ENCODE peak calls at places on chromosomes 4 and X, in five cellular contexts. One of them, this sample, is unnamed.

GRCh38 chr4:55132775-55133174 is 7.4 kb upstream of the KDR start:
- DNase-seq in right lobe of liver: no peak
- DNase-seq in CD4-positive, alpha-beta T cell: no peak
- DNase-seq in epithelial cell of esophagus: no peak
- DNase-seq in lower leg skin: no peak
- DNase-seq in this sample: no peak

GRCh38 chr4:40553995-40554394 is 75.7 kb downstream of the RBM47 start:
- DNase-seq in right lobe of liver: no peak
- DNase-seq in epithelial cell of esophagus: no peak
- DNase-seq in lower leg skin: peak; percentile 29
- DNase-seq in CD4-positive, alpha-beta T cell: no peak
- DNase-seq in this sample: no peak

GRCh38 chr4:189294570-189294969 is 646.1 kb upstream of the FRG1 start:
- DNase-seq in CD4-positive, alpha-beta T cell: no peak
- DNase-seq in epithelial cell of esophagus: peak; percentile 86
- DNase-seq in right lobe of liver: no peak
- DNase-seq in lower leg skin: no peak
- DNase-seq in this sample: no peak

GRCh38 chr4:2497931-2498330 is 29.0 kb downstream of the RNF4 start:
- DNase-seq in lower leg skin: no peak
- DNase-seq in right lobe of liver: no peak
- DNase-seq in CD4-positive, alpha-beta T cell: no peak
- DNase-seq in epithelial cell of esophagus: no peak
- DNase-seq in this sample: no peak

GRCh38 chrX:9928083-9928482 is 39.1 kb upstream of the CLDN34 start:
- DNase-seq in CD4-positive, alpha-beta T cell: no peak
- DNase-seq in lower leg skin: no peak
- DNase-seq in epithelial cell of esophagus: no peak
- DNase-seq in right lobe of liver: no peak
- DNase-seq in this sample: no peak

GRCh38 chrX:154371771-154372300 is 2.6 kb downstream of the FLNA start:
- DNase-seq in right lobe of liver: no peak
- DNase-seq in lower leg skin: no peak
- DNase-seq in CD4-positive, alpha-beta T cell: no peak
- DNase-seq in epithelial cell of esophagus: peak; percentile 36
- DNase-seq in this sample: no peak

GRCh38 chrX:131830400-131831184 is 192.5 kb upstream of the STK26 start:
- DNase-seq in lower leg skin: peak; percentile 36
- DNase-seq in CD4-positive, alpha-beta T cell: peak; percentile 34
- DNase-seq in epithelial cell of esophagus: peak; percentile 79
- DNase-seq in right lobe of liver: peak; percentile 60
- DNase-seq in this sample: no peak

GRCh38 chrX:95291561-95291960 is 1393.1 kb upstream of the DIAPH2 start:
- DNase-seq in CD4-positive, alpha-beta T cell: no peak
- DNase-seq in lower leg skin: no peak
- DNase-seq in right lobe of liver: no peak
- DNase-seq in epithelial cell of esophagus: peak; percentile 90
- DNase-seq in this sample: no peak

GRCh38 chr4:53128959-53129358 is 236.9 kb downstream of the SCFD2 start:
- DNase-seq in CD4-positive, alpha-beta T cell: no peak
- DNase-seq in lower leg skin: peak; percentile 30
- DNase-seq in right lobe of liver: no peak
- DNase-seq in epithelial cell of esophagus: no peak
- DNase-seq in this sample: no peak

GRCh38 chr4:2806392-2807355 is 13.8 kb downstream of the SH3BP2 start:
- DNase-seq in lower leg skin: peak; percentile 77
- DNase-seq in CD4-positive, alpha-beta T cell: no peak
- DNase-seq in epithelial cell of esophagus: no peak
- DNase-seq in right lobe of liver: peak; percentile 79
- DNase-seq in this sample: no peak

GRCh38 chr4:26632916-26633315 is 49.0 kb downstream of the TBC1D19 start:
- DNase-seq in CD4-positive, alpha-beta T cell: no peak
- DNase-seq in right lobe of liver: no peak
- DNase-seq in epithelial cell of esophagus: no peak
- DNase-seq in lower leg skin: no peak
- DNase-seq in this sample: no peak

GRCh38 chr4:101027721-101028120 is 319.6 kb downstream of the PPP3CA start:
- DNase-seq in epithelial cell of esophagus: no peak
- DNase-seq in right lobe of liver: no peak
- DNase-seq in lower leg skin: no peak
- DNase-seq in CD4-positive, alpha-beta T cell: no peak
- DNase-seq in this sample: no peak

GRCh38 chrX:9166566-9166909 is 132.6 kb upstream of the FAM9B start:
- DNase-seq in right lobe of liver: no peak
- DNase-seq in CD4-positive, alpha-beta T cell: no peak
- DNase-seq in epithelial cell of esophagus: no peak
- DNase-seq in lower leg skin: no peak
- DNase-seq in this sample: no peak

GRCh38 chrX:90617710-90618325 is 696.1 kb downstream of the TGIF2LX start:
- DNase-seq in epithelial cell of esophagus: no peak
- DNase-seq in CD4-positive, alpha-beta T cell: no peak
- DNase-seq in lower leg skin: no peak
- DNase-seq in right lobe of liver: no peak
- DNase-seq in this sample: no peak

GRCh38 chrX:108224727-108225455 is 133.3 kb downstream of the ATG4A start:
- DNase-seq in epithelial cell of esophagus: peak; percentile 34
- DNase-seq in lower leg skin: no peak
- DNase-seq in right lobe of liver: no peak
- DNase-seq in CD4-positive, alpha-beta T cell: no peak
- DNase-seq in this sample: no peak

GRCh38 chr4:2962614-2963184 is 507 bp downstream of the NOP14 start:
- DNase-seq in right lobe of liver: no peak
- DNase-seq in lower leg skin: no peak
- DNase-seq in CD4-positive, alpha-beta T cell: no peak
- DNase-seq in epithelial cell of esophagus: peak; percentile 48
- DNase-seq in this sample: no peak

GRCh38 chr4:174120446-174121142 is 162.9 kb downstream of the FBXO8 start:
- DNase-seq in CD4-positive, alpha-beta T cell: no peak
- DNase-seq in lower leg skin: peak; percentile 34
- DNase-seq in epithelial cell of esophagus: peak; percentile 59
- DNase-seq in right lobe of liver: no peak
- DNase-seq in this sample: no peak
- TF ChIP-seq CTCF in CD4-positive, alpha-beta T cell: no peak
- TF ChIP-seq CTCF in lower leg skin: no peak
- TF ChIP-seq CTCF in epithelial cell of esophagus: peak; percentile 51
- TF ChIP-seq CTCF in right lobe of liver: peak; percentile 48
- TF ChIP-seq CTCF in this sample: peak; percentile 77

GRCh38 chr4:140862182-140862442 is 105.9 kb upstream of the TBC1D9 start:
- DNase-seq in epithelial cell of esophagus: no peak
- DNase-seq in lower leg skin: no peak
- DNase-seq in right lobe of liver: no peak
- DNase-seq in CD4-positive, alpha-beta T cell: no peak
- DNase-seq in this sample: no peak

GRCh38 chr4:140858897-140859296 is 102.7 kb upstream of the TBC1D9 start:
- DNase-seq in CD4-positive, alpha-beta T cell: no peak
- DNase-seq in right lobe of liver: no peak
- DNase-seq in epithelial cell of esophagus: peak; percentile 2
- DNase-seq in lower leg skin: no peak
- DNase-seq in this sample: no peak

GRCh38 chr4:140863187-140863586 is 107.0 kb upstream of the TBC1D9 start:
- DNase-seq in epithelial cell of esophagus: no peak
- DNase-seq in CD4-positive, alpha-beta T cell: no peak
- DNase-seq in right lobe of liver: no peak
- DNase-seq in lower leg skin: no peak
- DNase-seq in this sample: no peak

GRCh38 chr4:140865253-140865652 is 109.1 kb upstream of the TBC1D9 start:
- DNase-seq in right lobe of liver: no peak
- DNase-seq in lower leg skin: no peak
- DNase-seq in epithelial cell of esophagus: no peak
- DNase-seq in CD4-positive, alpha-beta T cell: no peak
- DNase-seq in this sample: no peak

GRCh38 chr4:140861359-140862181 is 105.4 kb upstream of the TBC1D9 start:
- DNase-seq in CD4-positive, alpha-beta T cell: no peak
- DNase-seq in epithelial cell of esophagus: peak; percentile 87
- DNase-seq in right lobe of liver: no peak
- DNase-seq in lower leg skin: peak; percentile 79
- DNase-seq in this sample: no peak
- TF ChIP-seq CTCF in CD4-positive, alpha-beta T cell: peak; percentile 80
- TF ChIP-seq CTCF in epithelial cell of esophagus: peak; percentile 77
- TF ChIP-seq CTCF in right lobe of liver: peak; percentile 73
- TF ChIP-seq CTCF in lower leg skin: no peak
- TF ChIP-seq CTCF in this sample: peak; percentile 90

GRCh38 chr4:76435689-76436176 is 704 bp downstream of the SHROOM3 start:
- DNase-seq in CD4-positive, alpha-beta T cell: no peak
- DNase-seq in right lobe of liver: no peak
- DNase-seq in epithelial cell of esophagus: no peak
- DNase-seq in lower leg skin: no peak
- DNase-seq in this sample: no peak
- TF ChIP-seq CTCF in CD4-positive, alpha-beta T cell: no peak
- TF ChIP-seq CTCF in right lobe of liver: no peak
- TF ChIP-seq CTCF in epithelial cell of esophagus: no peak
- TF ChIP-seq CTCF in lower leg skin: no peak
- TF ChIP-seq CTCF in this sample: peak; percentile 41

GRCh38 chrX:18981124-18981807 is 2.6 kb downstream of the PHKA2 start:
- DNase-seq in lower leg skin: no peak
- DNase-seq in CD4-positive, alpha-beta T cell: no peak
- DNase-seq in epithelial cell of esophagus: no peak
- DNase-seq in right lobe of liver: no peak
- DNase-seq in this sample: no peak

GRCh38 chrX:18985186-18985435 is 1.2 kb upstream of the PHKA2 start:
- DNase-seq in CD4-positive, alpha-beta T cell: no peak
- DNase-seq in lower leg skin: no peak
- DNase-seq in epithelial cell of esophagus: no peak
- DNase-seq in right lobe of liver: no peak
- DNase-seq in this sample: no peak

GRCh38 chrX:18983711-18984380 is at the start of gene PHKA2:
- DNase-seq in right lobe of liver: peak; percentile 80
- DNase-seq in epithelial cell of esophagus: peak; percentile 54
- DNase-seq in CD4-positive, alpha-beta T cell: no peak
- DNase-seq in lower leg skin: peak; percentile 14
- DNase-seq in this sample: peak; percentile 80

GRCh38 chrX:18984381-18985185 is 669 bp upstream of the PHKA2 start:
- DNase-seq in lower leg skin: peak; percentile 58
- DNase-seq in CD4-positive, alpha-beta T cell: peak; percentile 86
- DNase-seq in epithelial cell of esophagus: peak; percentile 82
- DNase-seq in right lobe of liver: peak; percentile 88
- DNase-seq in this sample: peak; percentile 75
- TF ChIP-seq CTCF in lower leg skin: no peak
- TF ChIP-seq CTCF in CD4-positive, alpha-beta T cell: peak; percentile 26
- TF ChIP-seq CTCF in epithelial cell of esophagus: peak; percentile 39
- TF ChIP-seq CTCF in right lobe of liver: peak; percentile 35
- TF ChIP-seq CTCF in this sample: peak; percentile 71

GRCh38 chr4:159191989-159192388 is 89.1 kb downstream of the RAPGEF2 start:
- DNase-seq in lower leg skin: no peak
- DNase-seq in CD4-positive, alpha-beta T cell: no peak
- DNase-seq in right lobe of liver: no peak
- DNase-seq in epithelial cell of esophagus: peak; percentile 75
- DNase-seq in this sample: no peak
- TF ChIP-seq CTCF in lower leg skin: no peak
- TF ChIP-seq CTCF in CD4-positive, alpha-beta T cell: no peak
- TF ChIP-seq CTCF in right lobe of liver: peak; percentile 19
- TF ChIP-seq CTCF in epithelial cell of esophagus: peak; percentile 57
- TF ChIP-seq CTCF in this sample: peak; percentile 61

DNA sequence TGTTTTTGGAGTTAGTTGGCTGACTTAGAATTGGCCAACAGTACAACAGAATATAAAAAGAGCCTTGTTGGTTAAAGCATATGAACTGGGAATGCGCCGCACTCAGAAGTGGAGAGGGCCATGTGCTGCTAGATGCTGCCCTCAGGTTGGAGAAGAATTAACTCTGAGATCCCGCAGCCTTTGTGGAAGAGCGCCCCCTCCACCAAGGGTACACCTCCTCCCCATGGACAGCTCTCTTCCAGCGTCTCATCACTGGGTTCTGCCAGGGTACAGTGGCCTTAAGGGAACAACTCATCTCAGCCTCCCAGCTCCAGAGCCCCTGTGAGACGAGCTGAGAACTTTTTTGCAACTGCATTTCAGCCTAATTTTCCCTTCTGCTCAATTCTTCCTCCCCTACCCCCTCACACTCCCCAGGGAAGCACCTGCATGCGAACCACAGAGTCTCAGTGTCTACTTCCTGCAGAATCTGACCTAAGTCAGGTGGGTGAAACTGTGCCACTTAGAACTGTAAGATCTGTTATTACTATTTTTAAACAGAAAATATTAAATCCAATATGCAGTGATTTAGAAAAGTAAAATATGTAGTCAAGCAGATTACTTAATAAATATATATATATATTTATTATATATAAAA is 380.6 kb downstream of the RAB28 start:
- DNase-seq in right lobe of liver: no peak
- DNase-seq in lower leg skin: no peak
- DNase-seq in CD4-positive, alpha-beta T cell: no peak
- DNase-seq in epithelial cell of esophagus: no peak
- DNase-seq in this sample: no peak
- TF ChIP-seq CTCF in right lobe of liver: no peak
- TF ChIP-seq CTCF in lower leg skin: no peak
- TF ChIP-seq CTCF in CD4-positive, alpha-beta T cell: no peak
- TF ChIP-seq CTCF in epithelial cell of esophagus: no peak
- TF ChIP-seq CTCF in this sample: no peak

GRCh38 chr4:6334203-6334887 is 64.7 kb downstream of the WFS1 start:
- DNase-seq in right lobe of liver: peak; percentile 28
- DNase-seq in CD4-positive, alpha-beta T cell: no peak
- DNase-seq in lower leg skin: no peak
- DNase-seq in epithelial cell of esophagus: no peak
- DNase-seq in this sample: no peak
- TF ChIP-seq CTCF in right lobe of liver: no peak
- TF ChIP-seq CTCF in CD4-positive, alpha-beta T cell: no peak
- TF ChIP-seq CTCF in lower leg skin: no peak
- TF ChIP-seq CTCF in epithelial cell of esophagus: no peak
- TF ChIP-seq CTCF in this sample: no peak

DNA sequence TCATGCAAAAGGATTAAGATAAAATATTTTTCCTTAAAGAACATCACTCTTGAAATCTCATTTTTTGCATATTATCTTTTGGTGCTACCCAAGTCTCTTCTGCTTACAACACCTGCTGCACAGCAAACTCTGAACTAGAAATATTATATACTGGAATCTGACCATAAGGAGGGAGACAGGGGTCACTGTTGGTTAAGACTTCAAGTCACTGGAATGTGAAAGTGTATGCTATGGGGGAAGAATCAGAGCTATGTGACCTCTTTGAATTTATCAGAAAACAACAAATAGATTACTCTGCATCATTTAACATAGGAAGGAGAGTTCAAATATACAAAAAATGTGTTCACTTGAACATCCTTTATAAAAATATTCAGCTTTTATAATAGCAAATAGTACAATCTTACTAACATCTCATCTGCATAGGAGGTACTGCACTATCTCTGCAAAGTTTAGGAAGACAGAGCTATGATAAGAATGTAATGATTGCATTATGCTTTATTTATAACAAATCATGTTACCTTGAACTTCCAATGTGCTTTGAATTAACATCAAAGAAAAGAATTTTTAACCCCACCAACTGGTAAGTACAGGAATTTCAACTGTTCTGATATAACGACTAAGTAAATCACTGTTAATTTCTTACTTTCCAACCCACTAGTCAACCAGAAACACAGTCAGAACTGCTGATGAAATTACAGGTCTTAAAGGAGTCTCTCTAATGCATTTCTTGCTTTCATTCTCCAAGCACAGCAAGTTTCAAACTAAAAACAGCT is 69.8 kb downstream of the ZNF827 start:
- DNase-seq in epithelial cell of esophagus: no peak
- DNase-seq in CD4-positive, alpha-beta T cell: no peak
- DNase-seq in lower leg skin: no peak
- DNase-seq in right lobe of liver: no peak
- DNase-seq in this sample: no peak
- TF ChIP-seq CTCF in epithelial cell of esophagus: no peak
- TF ChIP-seq CTCF in CD4-positive, alpha-beta T cell: no peak
- TF ChIP-seq CTCF in lower leg skin: no peak
- TF ChIP-seq CTCF in right lobe of liver: no peak
- TF ChIP-seq CTCF in this sample: peak; percentile 33